ENCODE peak calls at places on chromosomes 16 and 17, in eight cellular contexts. K is left ventricle myocardium inferior; L is caudate nucleus; S is EH; R is transverse colon; X is HEK293T; I is KBM-7; Q is CD8-positive, alpha-beta memory T cell. P is an unnamed sample.

GRCh38 chr16:83615131-83615530 is 192.6 kb upstream of the HSBP1 start:
- DNase-seq in K (no peak), L (no peak), S (peak; percentile 59), R (no peak), X (no peak), I (no peak), Q (no peak), P (no peak)

GRCh38 chr16:26464576-26465266 is 602.0 kb upstream of the C16orf82 start:
- DNase-seq in K (no peak), L (no peak), S (no peak), R (no peak), X (no peak), I (no peak), Q (no peak), P (no peak)

GRCh38 chr16:31695667-31696066 is 168.0 kb downstream of the AHSP start:
- DNase-seq in K (no peak), L (no peak), S (no peak), R (no peak), X (no peak), I (peak; percentile 88), Q (peak; percentile 80), P (peak; percentile 46)

GRCh38 chr17:21282231-21282630 is 2.3 kb upstream of the MAP2K3 start:
- DNase-seq in K (no peak), L (no peak), S (peak; percentile 99), R (no peak), X (no peak), I (no peak), Q (no peak), P (no peak)

GRCh38 chr16:12393208-12393607 is 410.5 kb downstream of the CPPED1 start:
- DNase-seq in K (no peak), L (no peak), S (no peak), R (no peak), X (no peak), I (no peak), Q (no peak), P (no peak)

GRCh38 chr17:79739148-79740062 is 8.7 kb downstream of the ENPP7 start:
- DNase-seq in K (no peak), L (no peak), S (peak; percentile 20), R (no peak), X (no peak), I (no peak), Q (no peak), P (no peak)

GRCh38 chr16:66164581-66164980 is 201.9 kb upstream of the CDH5 start:
- DNase-seq in K (no peak), L (no peak), S (no peak), R (no peak), X (no peak), I (no peak), Q (no peak), P (no peak)

GRCh38 chr17:692116-692515 is 22.5 kb downstream of the VPS53 start:
- DNase-seq in K (no peak), L (no peak), S (peak; percentile 95), R (no peak), X (no peak), I (no peak), Q (no peak), P (no peak)

GRCh38 chr17:8163978-8164814 is 1.4 kb upstream of the VAMP2 start:
- DNase-seq in K (peak; percentile 86), L (peak; percentile 75), S (peak; percentile 79), R (peak; percentile 82), X (no peak), I (peak; percentile 93), Q (peak; percentile 72), P (peak; percentile 69)

GRCh38 chr17:78337244-78338109 is 22.4 kb downstream of the SOCS3 start:
- DNase-seq in K (no peak), L (no peak), S (peak; percentile 91), R (peak; percentile 64), X (no peak), I (peak; percentile 54), Q (no peak), P (no peak)

GRCh38 chr16:67428146-67428731 is 2.7 kb upstream of the HSD11B2 start:
- DNase-seq in K (peak; percentile 73), L (peak; percentile 12), S (peak; percentile 67), R (peak; percentile 84), X (peak; percentile 83), I (peak; percentile 68), Q (no peak), P (peak; percentile 84)

GRCh38 chr17:77366206-77366557 is 225.4 kb downstream of the SEC14L1 start:
- DNase-seq in K (no peak), L (no peak), S (no peak), R (no peak), X (no peak), I (no peak), Q (no peak), P (no peak)

GRCh38 chr17:42097691-42098661 is at the start of gene ZNF385C:
- DNase-seq in K (no peak), L (no peak), S (no peak), R (no peak), X (no peak), I (no peak), Q (peak; percentile 37), P (no peak)

GRCh38 chr17:44061446-44061845 is 5.0 kb downstream of the LSM12 start:
- DNase-seq in K (no peak), L (no peak), S (peak; percentile 64), R (no peak), X (no peak), I (no peak), Q (no peak), P (no peak)

GRCh38 chr17:40510328-40510648 is 8.9 kb upstream of the TNS4 start:
- DNase-seq in K (no peak), L (no peak), S (no peak), R (no peak), X (no peak), I (no peak), Q (no peak), P (no peak)

GRCh38 chr16:67150058-67150832 is 553 bp downstream of the B3GNT9 start:
- DNase-seq in K (peak; percentile 56), L (no peak), S (peak; percentile 65), R (no peak), X (no peak), I (no peak), Q (no peak), P (no peak)

GRCh38 chr16:89960966-89961365 is 12.4 kb downstream of the DEF8 start:
- DNase-seq in K (no peak), L (no peak), S (no peak), R (no peak), X (no peak), I (no peak), Q (no peak), P (peak; percentile 82)

GRCh38 chr17:77828749-77829539 is 129.6 kb upstream of the TNRC6C start:
- DNase-seq in K (no peak), L (no peak), S (no peak), R (no peak), X (no peak), I (no peak), Q (no peak), P (no peak)

GRCh38 chr17:61551255-61551742 is 39.7 kb downstream of the NACA2 start:
- DNase-seq in K (no peak), L (no peak), S (peak; percentile 65), R (no peak), X (peak; percentile 57), I (peak; percentile 70), Q (peak; percentile 4), P (peak; percentile 27)

GRCh38 chr17:81288715-81289114 is 6.4 kb downstream of the SLC38A10 start:
- DNase-seq in K (no peak), L (no peak), S (no peak), R (no peak), X (no peak), I (no peak), Q (no peak), P (no peak)

GRCh38 chr16:8782673-8783072 is 14.8 kb downstream of the TMEM186 start:
- DNase-seq in K (no peak), L (no peak), S (no peak), R (no peak), X (no peak), I (no peak), Q (no peak), P (no peak)

GRCh38 chr17:41655611-41656111 is 31.3 kb upstream of the KRT17 start:
- DNase-seq in K (no peak), L (no peak), S (no peak), R (peak; percentile 94), X (no peak), I (no peak), Q (no peak), P (peak; percentile 97)

GRCh38 chr17:859461-860195 is 77.5 kb downstream of the MRM3 start:
- DNase-seq in K (peak; percentile 46), L (no peak), S (peak; percentile 61), R (no peak), X (no peak), I (no peak), Q (no peak), P (no peak)

GRCh38 chr16:4388275-4389021 is 16.8 kb downstream of the VASN start:
- DNase-seq in K (peak; percentile 51), L (no peak), S (peak; percentile 91), R (no peak), X (no peak), I (no peak), Q (no peak), P (no peak)

GRCh38 chr16:24013733-24014645 is 178.2 kb downstream of the PRKCB start:
- DNase-seq in K (no peak), L (peak; percentile 10), S (no peak), R (peak; percentile 65), X (no peak), I (peak; percentile 85), Q (peak; percentile 85), P (peak; percentile 54)

GRCh38 chr17:39401412-39402278 is at the start of gene FBXL20:
- DNase-seq in K (peak; percentile 96), L (peak; percentile 81), S (peak; percentile 91), R (peak; percentile 95), X (peak; percentile 87), I (peak; percentile 90), Q (peak; percentile 90), P (peak; percentile 94)

GRCh38 chr16:84726079-84726669 is 26.4 kb downstream of the USP10 start:
- DNase-seq in K (peak; percentile 92), L (peak; percentile 48), S (peak; percentile 82), R (peak; percentile 93), X (peak; percentile 68), I (peak; percentile 84), Q (peak; percentile 71), P (peak; percentile 91)

GRCh38 chr17:81253358-81254131 is 14.4 kb downstream of the NDUFAF8 start:
- DNase-seq in K (no peak), L (no peak), S (peak; percentile 49), R (peak; percentile 40), X (peak; percentile 74), I (peak; percentile 74), Q (peak; percentile 62), P (no peak)

GRCh38 chr16:27925612-27926011 is 137.9 kb downstream of the GSG1L start:
- DNase-seq in K (no peak), L (no peak), S (no peak), R (no peak), X (no peak), I (no peak), Q (no peak), P (no peak)

GRCh38 chr17:7479389-7480192 is at the start of gene ZBTB4:
- DNase-seq in K (peak; percentile 70), L (peak; percentile 66), S (peak; percentile 61), R (peak; percentile 66), X (peak; percentile 45), I (peak; percentile 55), Q (peak; percentile 76), P (peak; percentile 49)

P was measured in small intestine.